ENCODE peak calls at places on chromosomes 12 and 14, in four cellular contexts. D, S, Y and N are unnamed samples.

GRCh38 chr12:127146991-127147718 is 1119.8 kb upstream of the TMEM132C start:
- DNase-seq in S (no peak), Y (no peak), D (no peak), N (no peak)

GRCh38 chr12:21942377-21942703 is 1.1 kb upstream of the ABCC9 start:
- DNase-seq in D (no peak), S (no peak), Y (no peak), N (no peak)

GRCh38 chr12:62632521-62632920 is 165.9 kb downstream of the MON2 start:
- DNase-seq in Y (no peak), D (peak), S (peak), N (no peak)

GRCh38 chr12:5565933-5566632 is 134.2 kb downstream of the NTF3 start:
- DNase-seq in S (peak), Y (no peak), D (peak), N (no peak)

GRCh38 chr14:50311337-50311973 is 574 bp downstream of the L2HGDH start:
- DNase-seq in D (no peak), S (no peak), Y (no peak), N (no peak)

GRCh38 chr14:99475179-99475578 is 5.5 kb downstream of the SETD3 start:
- DNase-seq in Y (no peak), D (no peak), S (no peak), N (no peak)

GRCh38 chr12:131226345-131227265 is 272.9 kb downstream of the ADGRD1 start:
- DNase-seq in D (no peak), S (no peak), Y (no peak), N (no peak)

GRCh38 chr14:102215071-102215470 is 75.4 kb downstream of the WDR20 start:
- DNase-seq in S (peak), Y (no peak), D (no peak), N (no peak)

GRCh38 chr14:100372357-100373048 is 49.4 kb downstream of the SLC25A47 start:
- DNase-seq in D (no peak), S (no peak), Y (no peak), N (no peak)

GRCh38 chr12:3596703-3597472 is 105.9 kb downstream of the PRMT8 start:
- DNase-seq in S (no peak), D (no peak), Y (no peak), N (no peak)

GRCh38 chr12:79936670-79937069 is 1.8 kb upstream of the PPP1R12A start:
- DNase-seq in Y (no peak), S (no peak), D (no peak), N (no peak)

GRCh38 chr12:39451977-39452376 is 9.1 kb upstream of the KIF21A start:
- DNase-seq in Y (no peak), S (no peak), D (no peak), N (no peak)

GRCh38 chr12:63802012-63802608 is 22.4 kb downstream of the RXYLT1 start:
- DNase-seq in S (peak), D (peak), Y (no peak), N (no peak)

GRCh38 chr12:95459310-95459709 is 14.6 kb upstream of the METAP2 start:
- DNase-seq in S (no peak), Y (no peak), D (no peak), N (no peak)

GRCh38 chr14:68685419-68686211 is 107.3 kb downstream of the ZFP36L1 start:
- DNase-seq in S (peak), D (peak), Y (no peak), N (peak)

GRCh38 chr14:71242237-71242748 is 335.0 kb downstream of the PCNX1 start:
- DNase-seq in S (peak), D (peak), Y (no peak), N (no peak)

GRCh38 chr12:49776413-49776812 is 35.1 kb downstream of the TMBIM6 start:
- DNase-seq in S (peak), Y (peak), D (peak), N (peak)

GRCh38 chr14:72651081-72651480 is 242.8 kb downstream of the DPF3 start:
- DNase-seq in D (no peak), Y (peak), S (peak), N (no peak)

GRCh38 chr12:132500137-132500855 is 10.3 kb downstream of the FBRSL1 start:
- DNase-seq in Y (no peak), D (no peak), S (no peak), N (no peak)

GRCh38 chr14:57502581-57503254 is 9.1 kb upstream of the CCDC198 start:
- DNase-seq in D (no peak), S (no peak), Y (peak), N (no peak)

GRCh38 chr12:30257614-30258013 is 438.1 kb downstream of the IPO8 start:
- DNase-seq in Y (no peak), S (no peak), D (no peak), N (no peak)

GRCh38 chr14:96735509-96735908 is 61.7 kb upstream of the VRK1 start:
- DNase-seq in Y (no peak), S (no peak), D (no peak), N (no peak)

GRCh38 chr14:105439710-105440553 is 20.3 kb downstream of the MTA1 start:
- DNase-seq in Y (no peak), S (peak), D (no peak), N (no peak)

GRCh38 chr14:32068708-32069107 is 8.4 kb upstream of the ARHGAP5 start:
- DNase-seq in S (no peak), Y (no peak), D (no peak), N (no peak)

GRCh38 chr12:121287267-121287954 is 9.1 kb downstream of the CAMKK2 start:
- DNase-seq in S (peak), D (peak), Y (no peak), N (no peak)

GRCh38 chr14:31253746-31254471 is 46.3 kb upstream of the HECTD1 start:
- DNase-seq in S (no peak), D (no peak), Y (no peak), N (no peak)

GRCh38 chr14:25136811-25137210 is 86.9 kb upstream of the STXBP6 start:
- DNase-seq in D (no peak), Y (no peak), S (no peak), N (no peak)

GRCh38 chr12:131375972-131376345 is 334.9 kb upstream of the SFSWAP start:
- DNase-seq in D (no peak), S (no peak), Y (no peak), N (no peak)

GRCh38 chr14:53953002-53953827 is 3.4 kb downstream of the BMP4 start:
- DNase-seq in S (peak), Y (peak), D (peak), N (no peak)

GRCh38 chr12:111033281-111034147 is 113.1 kb upstream of the MYL2 start:
- DNase-seq in D (no peak), S (no peak), Y (no peak), N (no peak)

GRCh38 chr14:58026967-58027366 is 125.0 kb downstream of the ARMH4 start:
- DNase-seq in D (no peak), S (no peak), Y (no peak), N (no peak)

GRCh38 chr12:114479831-114480230 is 73.9 kb upstream of the TBX5 start:
- DNase-seq in S (no peak), D (no peak), Y (no peak), N (no peak)

GRCh38 chr12:132525833-132526455 is 36.0 kb downstream of the FBRSL1 start:
- DNase-seq in Y (no peak), S (no peak), D (no peak), N (no peak)

GRCh38 chr12:2682301-2683282 is 112.2 kb upstream of the FKBP4 start:
- DNase-seq in S (peak), Y (peak), D (peak), N (no peak)

GRCh38 chr12:88574278-88574677 is 6.0 kb downstream of the KITLG start:
- DNase-seq in D (no peak), S (no peak), Y (no peak), N (no peak)

GRCh38 chr12:70426620-70427019 is 60.5 kb downstream of the KCNMB4 start:
- DNase-seq in S (no peak), Y (no peak), D (no peak), N (no peak)

GRCh38 chr12:81492131-81492720 is 266.9 kb downstream of the PPFIA2 start:
- DNase-seq in Y (peak), D (no peak), S (no peak), N (no peak)